ENCODE peak calls at places on chromosomes 5 and 9, in five cellular contexts. One of them, this sample, is unnamed.
A peak's percentile ranks its signal among the peaks of the same experiment; 100 is the strongest.

GRCh38 chr9:68654075-68654474 is 51.0 kb upstream of the PIP5K1B start:
- DNase-seq in A549: no peak
- DNase-seq in mammary epithelial cell: no peak
- DNase-seq in kidney: no peak
- DNase-seq in activated B cell treated with CpG ODN at 0.5 μM for 24 hours: no peak
- DNase-seq in this sample: no peak

GRCh38 chr5:108720416-108720815 is 27.3 kb upstream of the FER start:
- DNase-seq in activated B cell treated with CpG ODN at 0.5 μM for 24 hours: no peak
- DNase-seq in kidney: no peak
- DNase-seq in mammary epithelial cell: peak; percentile 35
- DNase-seq in A549: no peak
- DNase-seq in this sample: no peak

GRCh38 chr9:87324613-87325194 is 173.0 kb upstream of the DAPK1 start:
- DNase-seq in A549: peak; percentile 31
- DNase-seq in kidney: no peak
- DNase-seq in activated B cell treated with CpG ODN at 0.5 μM for 24 hours: no peak
- DNase-seq in mammary epithelial cell: peak; percentile 45
- DNase-seq in this sample: no peak

GRCh38 chr5:151770383-151771258 is 1.1 kb upstream of the G3BP1 start:
- DNase-seq in mammary epithelial cell: peak; percentile 54
- DNase-seq in kidney: peak; percentile 93
- DNase-seq in activated B cell treated with CpG ODN at 0.5 μM for 24 hours: peak; percentile 65
- DNase-seq in A549: peak; percentile 24
- DNase-seq in this sample: no peak

GRCh38 chr5:8906303-8906967 is 639.4 kb downstream of the SEMA5A start:
- DNase-seq in kidney: no peak
- DNase-seq in A549: no peak
- DNase-seq in mammary epithelial cell: peak; percentile 97
- DNase-seq in activated B cell treated with CpG ODN at 0.5 μM for 24 hours: no peak
- DNase-seq in this sample: no peak

GRCh38 chr9:24961787-24962186 is 416.1 kb upstream of the IZUMO3 start:
- DNase-seq in activated B cell treated with CpG ODN at 0.5 μM for 24 hours: no peak
- DNase-seq in A549: no peak
- DNase-seq in mammary epithelial cell: no peak
- DNase-seq in kidney: no peak
- DNase-seq in this sample: no peak

GRCh38 chr5:154371687-154372086 is 74.1 kb upstream of the SAP30L start:
- DNase-seq in mammary epithelial cell: peak; percentile 65
- DNase-seq in activated B cell treated with CpG ODN at 0.5 μM for 24 hours: no peak
- DNase-seq in kidney: no peak
- DNase-seq in A549: no peak
- DNase-seq in this sample: no peak

GRCh38 chr5:25119654-25120053 is 474.9 kb upstream of the CDH10 start:
- DNase-seq in mammary epithelial cell: no peak
- DNase-seq in A549: peak; percentile 24
- DNase-seq in kidney: no peak
- DNase-seq in activated B cell treated with CpG ODN at 0.5 μM for 24 hours: no peak
- DNase-seq in this sample: no peak

GRCh38 chr5:9054821-9055589 is 490.9 kb downstream of the SEMA5A start:
- DNase-seq in activated B cell treated with CpG ODN at 0.5 μM for 24 hours: no peak
- DNase-seq in kidney: no peak
- DNase-seq in A549: no peak
- DNase-seq in mammary epithelial cell: peak; percentile 83
- DNase-seq in this sample: no peak

GRCh38 chr5:169162407-169162806 is 138.5 kb downstream of the SLIT3 start:
- DNase-seq in kidney: no peak
- DNase-seq in A549: no peak
- DNase-seq in activated B cell treated with CpG ODN at 0.5 μM for 24 hours: no peak
- DNase-seq in mammary epithelial cell: peak; percentile 60
- DNase-seq in this sample: no peak

GRCh38 chr5:497090-497489 is 27.2 kb downstream of the SLC9A3 start:
- DNase-seq in kidney: no peak
- DNase-seq in mammary epithelial cell: no peak
- DNase-seq in activated B cell treated with CpG ODN at 0.5 μM for 24 hours: no peak
- DNase-seq in A549: no peak
- DNase-seq in this sample: no peak

GRCh38 chr9:4762889-4763521 is 22.0 kb upstream of the AK3 start:
- DNase-seq in activated B cell treated with CpG ODN at 0.5 μM for 24 hours: no peak
- DNase-seq in kidney: peak; percentile 84
- DNase-seq in mammary epithelial cell: no peak
- DNase-seq in A549: no peak
- DNase-seq in this sample: no peak

GRCh38 chr9:99055384-99055783 is 49.5 kb upstream of the TGFBR1 start:
- DNase-seq in kidney: no peak
- DNase-seq in activated B cell treated with CpG ODN at 0.5 μM for 24 hours: no peak
- DNase-seq in mammary epithelial cell: peak; percentile 88
- DNase-seq in A549: no peak
- DNase-seq in this sample: no peak

GRCh38 chr9:93343663-93344062 is 107.8 kb upstream of the FAM120A start:
- DNase-seq in A549: no peak
- DNase-seq in kidney: no peak
- DNase-seq in mammary epithelial cell: no peak
- DNase-seq in activated B cell treated with CpG ODN at 0.5 μM for 24 hours: no peak
- DNase-seq in this sample: no peak

GRCh38 chr9:87620727-87621322 is 105.1 kb upstream of the CTSL start:
- DNase-seq in mammary epithelial cell: no peak
- DNase-seq in A549: no peak
- DNase-seq in kidney: no peak
- DNase-seq in activated B cell treated with CpG ODN at 0.5 μM for 24 hours: no peak
- DNase-seq in this sample: no peak

GRCh38 chr9:120855827-120856636 is 13.3 kb upstream of the PSMD5 start:
- DNase-seq in activated B cell treated with CpG ODN at 0.5 μM for 24 hours: no peak
- DNase-seq in kidney: no peak
- DNase-seq in A549: no peak
- DNase-seq in mammary epithelial cell: no peak
- DNase-seq in this sample: no peak

GRCh38 chr9:134661791-134662142 is 20.2 kb downstream of the COL5A1 start:
- DNase-seq in kidney: peak; percentile 55
- DNase-seq in mammary epithelial cell: peak; percentile 32
- DNase-seq in activated B cell treated with CpG ODN at 0.5 μM for 24 hours: no peak
- DNase-seq in A549: no peak
- DNase-seq in this sample: no peak

GRCh38 chr5:125032286-125032685 is 285.8 kb upstream of the ZNF608 start:
- DNase-seq in A549: no peak
- DNase-seq in kidney: no peak
- DNase-seq in mammary epithelial cell: no peak
- DNase-seq in activated B cell treated with CpG ODN at 0.5 μM for 24 hours: no peak
- DNase-seq in this sample: no peak

GRCh38 chr5:69167488-69167845 is 517 bp downstream of the CCNB1 start:
- DNase-seq in A549: no peak
- DNase-seq in kidney: no peak
- DNase-seq in mammary epithelial cell: peak; percentile 14
- DNase-seq in activated B cell treated with CpG ODN at 0.5 μM for 24 hours: no peak
- DNase-seq in this sample: no peak

GRCh38 chr5:115297043-115297442 is 589 bp upstream of the CCDC112 start:
- DNase-seq in activated B cell treated with CpG ODN at 0.5 μM for 24 hours: no peak
- DNase-seq in A549: no peak
- DNase-seq in kidney: no peak
- DNase-seq in mammary epithelial cell: no peak
- DNase-seq in this sample: no peak

GRCh38 chr9:135244751-135245221 is 157.3 kb downstream of the OLFM1 start:
- DNase-seq in A549: no peak
- DNase-seq in kidney: peak; percentile 49
- DNase-seq in mammary epithelial cell: no peak
- DNase-seq in activated B cell treated with CpG ODN at 0.5 μM for 24 hours: no peak
- DNase-seq in this sample: no peak

GRCh38 chr9:93278164-93278563 is 94.2 kb downstream of the WNK2 start:
- DNase-seq in activated B cell treated with CpG ODN at 0.5 μM for 24 hours: no peak
- DNase-seq in A549: no peak
- DNase-seq in kidney: no peak
- DNase-seq in mammary epithelial cell: no peak
- DNase-seq in this sample: no peak

GRCh38 chr9:38274746-38275250 is 117.7 kb upstream of the ALDH1B1 start:
- DNase-seq in mammary epithelial cell: no peak
- DNase-seq in activated B cell treated with CpG ODN at 0.5 μM for 24 hours: no peak
- DNase-seq in kidney: no peak
- DNase-seq in A549: no peak
- DNase-seq in this sample: no peak

GRCh38 chr5:146091881-146092280 is 13.5 kb downstream of the PLAC8L1 start:
- DNase-seq in activated B cell treated with CpG ODN at 0.5 μM for 24 hours: no peak
- DNase-seq in mammary epithelial cell: peak; percentile 51
- DNase-seq in kidney: no peak
- DNase-seq in A549: no peak
- DNase-seq in this sample: no peak

GRCh38 chr9:83584995-83585394 is 37.9 kb upstream of the IDNK start:
- DNase-seq in mammary epithelial cell: no peak
- DNase-seq in kidney: no peak
- DNase-seq in A549: no peak
- DNase-seq in activated B cell treated with CpG ODN at 0.5 μM for 24 hours: no peak
- DNase-seq in this sample: no peak

GRCh38 chr9:129750010-129750409 is 2.8 kb downstream of the PTGES start:
- DNase-seq in A549: no peak
- DNase-seq in kidney: no peak
- DNase-seq in mammary epithelial cell: peak; percentile 73
- DNase-seq in activated B cell treated with CpG ODN at 0.5 μM for 24 hours: no peak
- DNase-seq in this sample: no peak

GRCh38 chr5:73119492-73120157 is 750 bp upstream of the TMEM171 start:
- DNase-seq in mammary epithelial cell: peak; percentile 38
- DNase-seq in activated B cell treated with CpG ODN at 0.5 μM for 24 hours: no peak
- DNase-seq in kidney: peak; percentile 90
- DNase-seq in A549: no peak
- DNase-seq in this sample: no peak

GRCh38 chr9:78286946-78287388 is 10.0 kb upstream of the PSAT1 start:
- DNase-seq in mammary epithelial cell: no peak
- DNase-seq in A549: no peak
- DNase-seq in activated B cell treated with CpG ODN at 0.5 μM for 24 hours: no peak
- DNase-seq in kidney: no peak
- DNase-seq in this sample: no peak

GRCh38 chr5:96232602-96233001 is 200.4 kb downstream of the PCSK1 start:
- DNase-seq in A549: no peak
- DNase-seq in mammary epithelial cell: no peak
- DNase-seq in activated B cell treated with CpG ODN at 0.5 μM for 24 hours: no peak
- DNase-seq in kidney: no peak
- DNase-seq in this sample: no peak

GRCh38 chr9:92655366-92655765 is 14.6 kb downstream of the IPPK start:
- DNase-seq in activated B cell treated with CpG ODN at 0.5 μM for 24 hours: no peak
- DNase-seq in A549: no peak
- DNase-seq in mammary epithelial cell: no peak
- DNase-seq in kidney: no peak
- DNase-seq in this sample: no peak

GRCh38 chr5:124401247-124402143 is 344.9 kb downstream of the ZNF608 start:
- DNase-seq in kidney: no peak
- DNase-seq in activated B cell treated with CpG ODN at 0.5 μM for 24 hours: no peak
- DNase-seq in A549: no peak
- DNase-seq in mammary epithelial cell: peak; percentile 57
- DNase-seq in this sample: no peak

GRCh38 chr5:38916802-38917201 is 71.0 kb downstream of the OSMR start:
- DNase-seq in activated B cell treated with CpG ODN at 0.5 μM for 24 hours: no peak
- DNase-seq in kidney: peak; percentile 46
- DNase-seq in A549: no peak
- DNase-seq in mammary epithelial cell: no peak
- DNase-seq in this sample: no peak

GRCh38 chr9:97853844-97854695 is 1.0 kb downstream of the FOXE1 start:
- DNase-seq in A549: peak; percentile 41
- DNase-seq in mammary epithelial cell: peak; percentile 57
- DNase-seq in kidney: no peak
- DNase-seq in activated B cell treated with CpG ODN at 0.5 μM for 24 hours: peak; percentile 49
- DNase-seq in this sample: no peak

GRCh38 chr5:35010676-35011075 is 37.1 kb downstream of the AGXT2 start:
- DNase-seq in kidney: no peak
- DNase-seq in mammary epithelial cell: no peak
- DNase-seq in A549: no peak
- DNase-seq in activated B cell treated with CpG ODN at 0.5 μM for 24 hours: no peak
- DNase-seq in this sample: no peak

GRCh38 chr5:159515909-159516415 is 185.7 kb upstream of the IL12B start:
- DNase-seq in activated B cell treated with CpG ODN at 0.5 μM for 24 hours: peak; percentile 58
- DNase-seq in mammary epithelial cell: peak; percentile 54
- DNase-seq in kidney: peak; percentile 79
- DNase-seq in A549: peak; percentile 37
- DNase-seq in this sample: peak; percentile 50

GRCh38 chr9:136975624-136976023 is 1.7 kb upstream of the PTGDS start:
- DNase-seq in activated B cell treated with CpG ODN at 0.5 μM for 24 hours: no peak
- DNase-seq in A549: no peak
- DNase-seq in kidney: no peak
- DNase-seq in mammary epithelial cell: no peak
- DNase-seq in this sample: no peak
- TF ChIP-seq CTCF in activated B cell treated with CpG ODN at 0.5 μM for 24 hours: no peak
- TF ChIP-seq CTCF in A549: peak; percentile 8
- TF ChIP-seq CTCF in kidney: no peak
- TF ChIP-seq CTCF in mammary epithelial cell: no peak
- TF ChIP-seq CTCF in this sample: peak; percentile 8

GRCh38 chr9:32069969-32070368 is 314.5 kb upstream of the ACO1 start:
- DNase-seq in activated B cell treated with CpG ODN at 0.5 μM for 24 hours: no peak
- DNase-seq in kidney: no peak
- DNase-seq in mammary epithelial cell: no peak
- DNase-seq in A549: no peak
- DNase-seq in this sample: no peak

GRCh38 chr9:32072568-32072967 is 311.9 kb upstream of the ACO1 start:
- DNase-seq in A549: no peak
- DNase-seq in kidney: no peak
- DNase-seq in mammary epithelial cell: no peak
- DNase-seq in activated B cell treated with CpG ODN at 0.5 μM for 24 hours: no peak
- DNase-seq in this sample: no peak

GRCh38 chr9:32069169-32069813 is 315.2 kb upstream of the ACO1 start:
- DNase-seq in kidney: no peak
- DNase-seq in mammary epithelial cell: no peak
- DNase-seq in A549: no peak
- DNase-seq in activated B cell treated with CpG ODN at 0.5 μM for 24 hours: no peak
- DNase-seq in this sample: no peak
- TF ChIP-seq CTCF in kidney: no peak
- TF ChIP-seq CTCF in mammary epithelial cell: peak; percentile 29
- TF ChIP-seq CTCF in A549: peak; percentile 25
- TF ChIP-seq CTCF in activated B cell treated with CpG ODN at 0.5 μM for 24 hours: no peak
- TF ChIP-seq CTCF in this sample: peak; percentile 48

DNA sequence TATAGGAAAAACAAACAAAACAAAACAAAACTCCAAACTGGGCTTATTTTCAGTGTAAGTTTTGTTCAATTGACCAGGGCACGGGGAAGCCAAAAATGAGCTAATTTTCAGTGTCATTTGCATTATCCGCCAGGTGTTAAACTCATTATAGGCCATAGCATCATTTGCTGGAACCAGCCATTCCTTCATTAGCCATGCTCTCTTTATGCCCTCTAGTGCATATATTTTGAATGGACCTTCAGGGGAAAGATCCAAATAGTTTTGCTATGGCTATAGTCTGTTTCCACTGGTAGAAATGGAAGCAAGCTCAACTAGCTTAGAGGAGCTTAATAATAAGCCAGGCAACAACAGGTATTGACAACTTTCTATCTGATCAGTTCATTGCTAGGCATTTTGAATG is 1205.3 kb upstream of the DMAC1 start:
- DNase-seq in A549: no peak
- DNase-seq in kidney: no peak
- DNase-seq in activated B cell treated with CpG ODN at 0.5 μM for 24 hours: no peak
- DNase-seq in mammary epithelial cell: no peak
- DNase-seq in this sample: no peak
- TF ChIP-seq CTCF in A549: no peak
- TF ChIP-seq CTCF in kidney: no peak
- TF ChIP-seq CTCF in activated B cell treated with CpG ODN at 0.5 μM for 24 hours: no peak
- TF ChIP-seq CTCF in mammary epithelial cell: no peak
- TF ChIP-seq CTCF in this sample: peak; percentile 30

DNA sequence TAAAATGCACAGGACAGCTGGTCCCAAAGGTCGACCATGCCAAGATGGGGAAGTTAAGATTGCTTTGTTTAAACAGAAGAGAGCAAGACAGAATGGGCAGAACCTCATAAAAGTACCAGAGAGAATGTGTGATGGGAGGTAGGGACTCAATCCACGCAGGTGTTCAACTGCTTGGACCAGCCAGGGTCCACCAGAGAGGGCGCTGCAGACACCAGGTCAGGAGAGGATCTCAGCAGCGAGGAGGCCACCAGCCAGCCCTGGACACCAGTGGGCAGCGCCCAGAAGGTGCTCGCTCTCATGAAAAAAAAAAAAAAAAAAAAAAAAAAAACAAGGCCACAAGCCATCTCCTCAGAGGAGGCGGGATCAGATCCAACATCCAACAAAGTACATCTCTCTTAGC is 81.8 kb downstream of the SHC3 start:
- DNase-seq in mammary epithelial cell: no peak
- DNase-seq in kidney: no peak
- DNase-seq in activated B cell treated with CpG ODN at 0.5 μM for 24 hours: no peak
- DNase-seq in A549: no peak
- DNase-seq in this sample: no peak
- TF ChIP-seq CTCF in mammary epithelial cell: no peak
- TF ChIP-seq CTCF in kidney: no peak
- TF ChIP-seq CTCF in activated B cell treated with CpG ODN at 0.5 μM for 24 hours: no peak
- TF ChIP-seq CTCF in A549: no peak
- TF ChIP-seq CTCF in this sample: no peak

This sample was measured in progenitor cell of endocrine pancreas.